ENCODE peak calls at places on chromosomes 6 and 20, in nine cellular contexts. D is H9; C is endothelial cell; R is pulmonary artery endothelial cell; H is brain microvascular endothelial cell; X is fibroblast of lung; U is mesenteric fat pad; G is NCI-H2171 treated with DMSO at 0.1 percent for 48 hours; T is activated T-cell treated with anti-CD3 and anti-CD28 coated beads, Interleukin-2, amount 50 U/mL, for 4 hours. I is an unnamed sample.

GRCh38 chr6:170374571-170375444 is 68.2 kb downstream of the FAM120B start:
- DNase-seq in D (no peak), C (no peak), R (no peak), H (no peak), X (peak), U (no peak), G (peak), T (no peak), I (peak)

GRCh38 chr6:136526937-136527336 is 23.3 kb downstream of the MAP7 start:
- DNase-seq in D (no peak), C (no peak), R (no peak), H (no peak), X (no peak), U (no peak), G (no peak), T (no peak), I (no peak)

GRCh38 chr20:25085756-25086495 is 4.0 kb upstream of the VSX1 start:
- DNase-seq in D (peak), C (no peak), R (no peak), H (no peak), X (no peak), U (no peak), G (no peak), T (no peak), I (no peak)

GRCh38 chr20:25579081-25579770 is 6.1 kb downstream of the NINL start:
- DNase-seq in D (no peak), C (no peak), R (no peak), H (peak), X (no peak), U (peak), G (peak), T (no peak), I (no peak)

GRCh38 chr20:63000958-63001357 is 5.8 kb downstream of the BHLHE23 start:
- DNase-seq in D (no peak), C (no peak), R (no peak), H (no peak), X (no peak), U (no peak), G (no peak), T (no peak), I (no peak)

GRCh38 chr6:34383171-34383631 is 9.3 kb downstream of the NUDT3 start:
- DNase-seq in D (no peak), C (no peak), R (no peak), H (peak), X (peak), U (peak), G (no peak), T (no peak), I (peak)

GRCh38 chr6:95280690-95281273 is 296.6 kb upstream of the MANEA start:
- DNase-seq in D (no peak), C (peak), R (no peak), H (no peak), X (peak), U (no peak), G (peak), T (no peak), I (no peak)

GRCh38 chr6:43488667-43489276 is 11.4 kb downstream of the TJAP1 start:
- DNase-seq in D (no peak), C (no peak), R (no peak), H (no peak), X (no peak), U (no peak), G (no peak), T (no peak), I (no peak)

GRCh38 chr6:148524509-148524908 is 181.9 kb downstream of the SASH1 start:
- DNase-seq in D (no peak), C (no peak), R (no peak), H (peak), X (peak), U (no peak), G (no peak), T (no peak), I (peak)

GRCh38 chr6:1560281-1561058 is 49.2 kb upstream of the FOXC1 start:
- DNase-seq in D (no peak), C (no peak), R (no peak), H (no peak), X (no peak), U (no peak), G (no peak), T (no peak), I (no peak)

GRCh38 chr6:24240380-24240779 is 114.4 kb downstream of the NRSN1 start:
- DNase-seq in D (no peak), C (no peak), R (no peak), H (no peak), X (no peak), U (no peak), G (no peak), T (no peak), I (no peak)

GRCh38 chr20:36490191-36490590 is 51.1 kb upstream of the MYL9 start:
- DNase-seq in D (no peak), C (no peak), R (no peak), H (no peak), X (no peak), U (no peak), G (no peak), T (no peak), I (no peak)

GRCh38 chr6:31568537-31568961 is 3.5 kb upstream of the LTA start:
- DNase-seq in D (no peak), C (no peak), R (no peak), H (no peak), X (no peak), U (no peak), G (no peak), T (peak), I (no peak)

GRCh38 chr6:45589367-45589766 is 211.6 kb upstream of the SUPT3H start:
- DNase-seq in D (no peak), C (no peak), R (no peak), H (no peak), X (no peak), U (no peak), G (no peak), T (no peak), I (no peak)

GRCh38 chr6:301526-301925 is 9.2 kb downstream of the DUSP22 start:
- DNase-seq in D (no peak), C (no peak), R (no peak), H (no peak), X (no peak), U (no peak), G (no peak), T (no peak), I (no peak)

GRCh38 chr6:130743175-130743574 is 84.0 kb upstream of the SMLR1 start:
- DNase-seq in D (peak), C (peak), R (no peak), H (no peak), X (no peak), U (no peak), G (no peak), T (no peak), I (no peak)

GRCh38 chr6:24100336-24100735 is 25.7 kb upstream of the NRSN1 start:
- DNase-seq in D (no peak), C (no peak), R (no peak), H (no peak), X (no peak), U (no peak), G (no peak), T (no peak), I (no peak)

GRCh38 chr20:39283464-39283863 is 321.3 kb downstream of the DHX35 start:
- DNase-seq in D (no peak), C (no peak), R (no peak), H (no peak), X (no peak), U (no peak), G (no peak), T (no peak), I (no peak)

GRCh38 chr6:169979873-169980440 is 228.5 kb downstream of the ERMARD start:
- DNase-seq in D (no peak), C (no peak), R (no peak), H (no peak), X (no peak), U (peak), G (no peak), T (no peak), I (no peak)

GRCh38 chr6:168794515-168794914 is 353.5 kb downstream of the SMOC2 start:
- DNase-seq in D (no peak), C (no peak), R (no peak), H (no peak), X (no peak), U (no peak), G (no peak), T (no peak), I (no peak)

GRCh38 chr6:108526739-108527174 is 34.0 kb upstream of the FOXO3 start:
- DNase-seq in D (no peak), C (no peak), R (peak), H (peak), X (peak), U (no peak), G (peak), T (no peak), I (peak)

GRCh38 chr6:89413006-89413400 is 930 bp upstream of the RRAGD start:
- DNase-seq in D (no peak), C (no peak), R (no peak), H (no peak), X (no peak), U (no peak), G (peak), T (no peak), I (no peak)

GRCh38 chr6:5518936-5519491 is 257.7 kb downstream of the FARS2 start:
- DNase-seq in D (no peak), C (no peak), R (no peak), H (no peak), X (no peak), U (no peak), G (no peak), T (no peak), I (no peak)

GRCh38 chr6:108876929-108877775 is 28.9 kb downstream of the ARMC2 start:
- DNase-seq in D (no peak), C (no peak), R (no peak), H (peak), X (peak), U (no peak), G (no peak), T (no peak), I (peak)

GRCh38 chr6:44289726-44290125 is 19.5 kb downstream of the TMEM151B start:
- DNase-seq in D (no peak), C (no peak), R (no peak), H (no peak), X (no peak), U (no peak), G (peak), T (no peak), I (no peak)

GRCh38 chr6:34884996-34885395 is 2.8 kb downstream of the TAF11 start:
- DNase-seq in D (no peak), C (no peak), R (no peak), H (no peak), X (no peak), U (no peak), G (no peak), T (no peak), I (no peak)

GRCh38 chr6:73131706-73132105 is 93.6 kb downstream of the KHDC1L start:
- DNase-seq in D (no peak), C (no peak), R (no peak), H (no peak), X (peak), U (no peak), G (no peak), T (no peak), I (peak)

GRCh38 chr6:145241039-145241438 is 494.3 kb downstream of the EPM2A start:
- DNase-seq in D (no peak), C (no peak), R (no peak), H (peak), X (peak), U (no peak), G (no peak), T (no peak), I (peak)

GRCh38 chr6:134169881-134170486 is 117.6 kb upstream of the SLC2A12 start:
- DNase-seq in D (no peak), C (no peak), R (no peak), H (no peak), X (peak), U (no peak), G (no peak), T (no peak), I (no peak)

GRCh38 chr6:49513153-49513989 is 13.6 kb downstream of the GLYATL3 start:
- DNase-seq in D (no peak), C (no peak), R (no peak), H (no peak), X (no peak), U (no peak), G (no peak), T (no peak), I (peak)

GRCh38 chr6:54010340-54011276 is 100.6 kb upstream of the MLIP start:
- DNase-seq in D (no peak), C (no peak), R (no peak), H (no peak), X (peak), U (no peak), G (no peak), T (no peak), I (peak)

GRCh38 chr6:111482236-111482958 is 621 bp downstream of the REV3L start:
- DNase-seq in D (no peak), C (peak), R (no peak), H (peak), X (no peak), U (no peak), G (peak), T (peak), I (peak)

GRCh38 chr6:141252828-141253608 is 879.7 kb upstream of the GJE1 start:
- DNase-seq in D (no peak), C (no peak), R (no peak), H (no peak), X (peak), U (no peak), G (no peak), T (no peak), I (peak)

GRCh38 chr20:21291026-21291425 is 12.1 kb upstream of the XRN2 start:
- DNase-seq in D (no peak), C (no peak), R (no peak), H (no peak), X (no peak), U (no peak), G (no peak), T (no peak), I (no peak)

GRCh38 chr6:63740709-63741108 is 105.1 kb downstream of the PHF3 start:
- DNase-seq in D (no peak), C (no peak), R (peak), H (peak), X (peak), U (no peak), G (no peak), T (no peak), I (peak)

GRCh38 chr6:77457720-77458349 is 5.5 kb downstream of the HTR1B start:
- DNase-seq in D (peak), C (peak), R (peak), H (peak), X (peak), U (no peak), G (peak), T (no peak), I (peak)

GRCh38 chr6:166420351-166420750 is 37.6 kb upstream of the MPC1 start:
- DNase-seq in D (no peak), C (no peak), R (no peak), H (peak), X (peak), U (no peak), G (no peak), T (no peak), I (peak)

GRCh38 chr20:42138711-42139110 is 520.5 kb upstream of the CHD6 start:
- DNase-seq in D (no peak), C (no peak), R (no peak), H (no peak), X (no peak), U (no peak), G (no peak), T (no peak), I (no peak)

GRCh38 chr20:3670511-3670910 is 7.3 kb upstream of the GFRA4 start:
- DNase-seq in D (peak), C (no peak), R (no peak), H (no peak), X (no peak), U (no peak), G (peak), T (no peak), I (peak)

I was measured in fibroblast of gingiva.